ENCODE peak calls at places on chromosome 16, in six cellular contexts. I is Karpas-422, M is GM23338, U is HCT116, H is neural progenitor cell, B is fibroblast of lung. A is an unnamed sample.

GRCh38 chr16:75208861-75209505 is 2.0 kb upstream of the CTRB2 start:
- DNase-seq in I (no peak), M (no peak), U (no peak), H (no peak), B (no peak), A (no peak)

GRCh38 chr16:65415460-65415859 is 293.6 kb upstream of the CDH11 start:
- DNase-seq in I (no peak), M (no peak), U (no peak), H (no peak), B (peak), A (no peak)

GRCh38 chr16:88956546-88957455 is 20.2 kb downstream of the CBFA2T3 start:
- DNase-seq in I (no peak), M (no peak), U (no peak), H (no peak), B (no peak), A (no peak)

GRCh38 chr16:24275413-24275812 is 19.3 kb downstream of the CACNG3 start:
- DNase-seq in I (no peak), M (no peak), U (no peak), H (no peak), B (no peak), A (no peak)

GRCh38 chr16:986925-987581 is 5.5 kb downstream of the SOX8 start:
- DNase-seq in I (no peak), M (no peak), U (no peak), H (no peak), B (no peak), A (no peak)

GRCh38 chr16:25006504-25007055 is 8.6 kb downstream of the ARHGAP17 start:
- DNase-seq in I (peak), M (no peak), U (no peak), H (no peak), B (peak), A (no peak)

GRCh38 chr16:53055603-53056527 is 1.1 kb downstream of the CHD9 start:
- DNase-seq in I (peak), M (peak), U (no peak), H (peak), B (peak), A (peak)

GRCh38 chr16:11004957-11005610 is 60.7 kb downstream of the CLEC16A start:
- DNase-seq in I (no peak), M (no peak), U (no peak), H (no peak), B (peak), A (no peak)

GRCh38 chr16:83215417-83216001 is 588.7 kb downstream of the CDH13 start:
- DNase-seq in I (peak), M (peak), U (peak), H (peak), B (peak), A (peak)

GRCh38 chr16:49338867-49339266 is 34.7 kb upstream of the C16orf78 start:
- DNase-seq in I (no peak), M (no peak), U (no peak), H (no peak), B (no peak), A (peak)

GRCh38 chr16:55917373-55917919 is 42.3 kb upstream of the CES5A start:
- DNase-seq in I (no peak), M (no peak), U (no peak), H (no peak), B (no peak), A (no peak)

GRCh38 chr16:8885674-8886592 is 3.8 kb downstream of the LITAFD start:
- DNase-seq in I (no peak), M (peak), U (no peak), H (peak), B (peak), A (no peak)

GRCh38 chr16:85569615-85570212 is 43.4 kb upstream of the GSE1 start:
- DNase-seq in I (no peak), M (peak), U (no peak), H (no peak), B (peak), A (peak)

GRCh38 chr16:87563714-87564523 is 38.4 kb upstream of the JPH3 start:
- DNase-seq in I (no peak), M (no peak), U (no peak), H (no peak), B (no peak), A (no peak)

GRCh38 chr16:31875112-31875803 is 1.7 kb downstream of the ZNF267 start:
- DNase-seq in I (peak), M (no peak), U (no peak), H (no peak), B (peak), A (no peak)

GRCh38 chr16:10906914-10907756 is 30.1 kb downstream of the CIITA start:
- DNase-seq in I (no peak), M (peak), U (no peak), H (no peak), B (no peak), A (no peak)

GRCh38 chr16:68074850-68075249 is 10.3 kb upstream of the NFATC3 start:
- DNase-seq in I (peak), M (no peak), U (no peak), H (no peak), B (no peak), A (peak)

GRCh38 chr16:23678430-23679273 is at the start of gene PLK1:
- DNase-seq in I (peak), M (peak), U (peak), H (peak), B (peak), A (peak)

GRCh38 chr16:13911306-13911705 is 8.6 kb upstream of the ERCC4 start:
- DNase-seq in I (no peak), M (no peak), U (no peak), H (no peak), B (no peak), A (no peak)
- H2AFZ ChIP-seq in I (no peak), M (no peak), U (no peak), H (no peak), B (no peak), A (no peak)

DNA sequence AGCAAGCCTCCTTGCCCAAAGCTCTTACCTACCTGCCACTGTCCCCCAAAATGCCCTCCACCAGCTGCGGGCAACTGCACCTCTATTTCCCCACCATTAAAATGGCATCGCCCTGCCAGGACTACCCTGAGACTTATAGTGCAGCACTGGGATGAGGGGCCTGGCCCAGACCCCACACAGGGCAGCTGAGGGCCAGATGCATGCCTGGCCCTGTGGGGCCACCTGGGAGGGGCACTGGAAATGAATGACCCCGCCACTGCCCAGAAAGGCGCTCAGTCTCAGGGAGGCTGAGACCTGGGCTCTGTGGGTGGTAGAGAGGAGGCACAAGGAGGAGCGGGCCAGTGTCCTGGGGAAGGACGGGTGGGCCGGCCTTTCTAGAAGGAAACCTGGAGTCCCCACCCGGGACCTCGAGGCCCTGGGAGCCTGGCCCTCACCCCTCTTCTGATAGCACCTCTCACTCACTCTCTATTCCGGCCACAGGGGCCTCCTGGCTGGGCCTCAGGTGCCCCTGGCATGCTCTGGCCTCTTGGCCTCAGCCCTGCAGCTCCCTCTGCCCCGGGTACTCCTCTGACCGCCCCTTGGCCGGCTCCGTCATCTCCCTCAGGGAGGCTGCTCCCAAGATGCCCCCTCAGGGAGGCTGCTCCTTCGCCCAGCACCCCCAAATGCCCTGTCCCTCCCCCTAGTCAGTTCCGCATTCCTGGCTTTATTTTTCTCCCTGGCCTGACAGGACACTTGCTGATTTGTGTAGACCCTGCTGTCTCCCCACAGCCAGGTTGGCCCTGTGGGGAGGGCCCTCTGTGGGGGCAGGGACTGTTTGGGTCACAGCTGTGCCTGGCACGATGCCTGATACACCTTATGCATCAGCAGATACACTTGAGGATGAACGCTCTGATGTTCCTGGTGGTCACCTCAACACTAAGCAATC is 27.1 kb downstream of the KATNB1 start:
- DNase-seq in I (no peak), M (no peak), U (no peak), H (no peak), B (no peak), A (no peak)
- H2AFZ ChIP-seq in I (no peak), M (no peak), U (no peak), H (no peak), B (no peak), A (no peak)

DNA sequence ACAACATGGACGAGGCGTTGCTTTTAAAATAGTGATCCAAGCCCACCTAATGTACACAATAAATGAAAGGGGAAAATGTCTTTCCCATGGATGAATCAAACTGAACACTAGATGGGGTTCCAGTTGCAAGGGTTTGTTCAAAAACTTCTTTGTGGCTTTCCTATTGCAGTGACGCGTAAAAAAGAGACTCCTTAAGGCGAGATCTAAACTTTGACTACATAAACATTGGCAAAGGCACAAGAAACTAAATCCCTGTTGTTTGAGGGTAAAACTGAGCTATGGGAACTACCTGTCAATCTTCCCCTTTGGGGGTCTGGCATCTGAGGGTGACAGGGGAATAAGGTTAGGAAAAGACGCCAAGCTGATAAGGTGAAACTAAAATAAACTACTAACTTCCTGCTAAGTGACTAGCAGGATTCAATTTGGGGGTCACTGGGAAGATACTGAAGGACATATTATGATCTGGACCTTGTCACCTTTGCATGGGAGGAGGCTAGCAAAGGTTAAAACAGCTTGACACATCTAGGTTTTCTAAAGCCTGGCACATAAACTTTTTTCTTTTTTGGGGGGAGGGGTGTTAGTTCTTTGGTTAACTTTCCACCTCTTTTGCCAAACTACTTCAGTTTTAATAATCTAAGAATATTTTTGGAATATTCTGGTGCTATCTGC is 4.7 kb downstream of the SALL1 start:
- DNase-seq in I (no peak), M (no peak), U (no peak), H (peak), B (peak), A (no peak)
- H2AFZ ChIP-seq in I (no peak), M (no peak), U (no peak), H (no peak), B (no peak), A (no peak)

DNA sequence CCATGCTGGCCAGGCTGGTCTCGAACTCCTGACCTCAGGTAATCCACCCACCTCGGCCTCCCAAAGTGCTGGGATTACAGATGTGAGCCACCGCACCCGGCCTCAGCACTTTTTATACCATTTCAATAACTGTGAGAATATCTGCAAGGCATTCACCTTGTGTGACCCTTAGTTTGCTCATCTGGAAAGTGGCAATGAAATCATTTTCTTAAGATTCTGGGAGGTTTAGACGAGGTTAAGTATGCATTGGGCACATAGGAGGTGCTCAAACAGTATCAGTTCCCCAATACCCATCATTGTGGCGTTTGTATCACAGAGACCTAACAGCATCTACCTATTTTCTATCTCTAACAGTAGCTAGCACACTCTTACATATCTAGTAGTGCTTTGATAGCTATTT is 481.9 kb upstream of the ERCC4 start:
- DNase-seq in I (no peak), M (no peak), U (no peak), H (no peak), B (no peak), A (no peak)
- H2AFZ ChIP-seq in I (no peak), M (no peak), U (no peak), H (no peak), B (no peak), A (no peak)

DNA sequence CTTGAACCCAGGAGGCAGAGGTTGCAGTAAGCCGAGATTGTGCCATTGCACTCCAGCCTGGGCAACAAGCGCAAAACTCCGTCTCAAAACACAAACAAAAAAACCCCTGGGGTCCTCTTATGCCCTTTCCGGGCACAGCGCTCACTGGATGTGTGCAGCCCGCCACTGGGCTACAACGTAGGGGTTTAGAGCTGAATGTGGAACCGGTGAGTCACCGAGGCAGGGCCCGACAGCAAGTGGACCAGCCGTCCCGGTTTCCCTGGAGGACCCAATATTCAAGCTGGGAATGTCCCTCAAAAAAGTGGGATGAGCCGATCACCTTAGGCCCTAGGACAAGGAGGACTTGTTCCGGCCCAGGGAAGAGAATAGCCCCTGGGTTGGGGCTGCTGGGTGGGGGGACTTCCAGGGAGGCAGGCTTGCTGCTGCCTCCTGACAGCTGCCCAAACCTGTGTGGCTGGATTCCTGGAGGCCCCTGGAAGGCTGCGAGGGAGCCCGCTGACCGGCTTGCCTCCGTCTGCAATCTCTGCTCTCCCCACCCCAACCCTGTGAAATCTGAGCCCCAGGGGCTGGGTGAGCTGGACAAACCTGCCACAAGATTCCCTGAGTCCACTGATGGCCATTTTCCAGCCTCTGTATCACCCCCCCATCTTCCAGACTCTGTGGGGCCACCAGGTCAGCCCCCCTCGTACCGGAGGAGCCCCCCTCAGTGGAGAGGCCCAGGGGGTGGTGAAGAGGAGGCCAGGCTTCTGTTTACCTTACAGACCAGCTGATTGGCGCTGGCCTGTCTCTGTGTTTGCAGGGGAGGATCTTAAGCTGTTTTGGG is 2.9 kb upstream of the CLDN9 start:
- DNase-seq in I (no peak), M (peak), U (peak), H (peak), B (no peak), A (no peak)
- H2AFZ ChIP-seq in I (no peak), M (no peak), U (no peak), H (no peak), B (no peak), A (no peak)